ENCODE peak calls at places on chromosome 4, in five cellular contexts. One of them, this sample, is unnamed.

GRCh38 chr4:142743071-142743825 is 102.9 kb downstream of the INPP4B start:
- DNase-seq in fibroblast of lung: peak
- DNase-seq in PC-3: peak
- DNase-seq in progenitor cell of endocrine pancreas: no peak
- DNase-seq in dorsolateral prefrontal cortex: no peak
- DNase-seq in this sample: no peak

GRCh38 chr4:150964754-150965153 is 50.3 kb downstream of the LRBA start:
- DNase-seq in dorsolateral prefrontal cortex: no peak
- DNase-seq in fibroblast of lung: no peak
- DNase-seq in PC-3: no peak
- DNase-seq in progenitor cell of endocrine pancreas: no peak
- DNase-seq in this sample: no peak

GRCh38 chr4:85756938-85757337 is 282.0 kb downstream of the ARHGAP24 start:
- DNase-seq in dorsolateral prefrontal cortex: no peak
- DNase-seq in PC-3: peak
- DNase-seq in progenitor cell of endocrine pancreas: no peak
- DNase-seq in fibroblast of lung: peak
- DNase-seq in this sample: no peak

GRCh38 chr4:170497105-170497504 is 407.3 kb upstream of the AADAT start:
- DNase-seq in dorsolateral prefrontal cortex: peak
- DNase-seq in progenitor cell of endocrine pancreas: no peak
- DNase-seq in PC-3: peak
- DNase-seq in fibroblast of lung: no peak
- DNase-seq in this sample: no peak

GRCh38 chr4:38867478-38868054 is at the start of gene FAM114A1:
- DNase-seq in fibroblast of lung: peak
- DNase-seq in progenitor cell of endocrine pancreas: peak
- DNase-seq in PC-3: peak
- DNase-seq in dorsolateral prefrontal cortex: peak
- DNase-seq in this sample: peak

GRCh38 chr4:163263601-163264000 is 68.8 kb downstream of the NPY1R start:
- DNase-seq in fibroblast of lung: no peak
- DNase-seq in dorsolateral prefrontal cortex: no peak
- DNase-seq in PC-3: no peak
- DNase-seq in progenitor cell of endocrine pancreas: no peak
- DNase-seq in this sample: no peak

GRCh38 chr4:5990446-5991160 is 27.6 kb downstream of the C4orf50 start:
- DNase-seq in PC-3: no peak
- DNase-seq in fibroblast of lung: no peak
- DNase-seq in progenitor cell of endocrine pancreas: no peak
- DNase-seq in dorsolateral prefrontal cortex: no peak
- DNase-seq in this sample: no peak

GRCh38 chr4:27011401-27011800 is 150.8 kb downstream of the STIM2 start:
- DNase-seq in PC-3: peak
- DNase-seq in fibroblast of lung: no peak
- DNase-seq in progenitor cell of endocrine pancreas: no peak
- DNase-seq in dorsolateral prefrontal cortex: no peak
- DNase-seq in this sample: no peak

GRCh38 chr4:152771736-152772533 is 7.6 kb downstream of the TIGD4 start:
- DNase-seq in PC-3: no peak
- DNase-seq in fibroblast of lung: no peak
- DNase-seq in dorsolateral prefrontal cortex: no peak
- DNase-seq in progenitor cell of endocrine pancreas: no peak
- DNase-seq in this sample: no peak

GRCh38 chr4:7657545-7658296 is 223.0 kb upstream of the PSAPL1 start:
- DNase-seq in progenitor cell of endocrine pancreas: no peak
- DNase-seq in dorsolateral prefrontal cortex: peak
- DNase-seq in fibroblast of lung: no peak
- DNase-seq in PC-3: no peak
- DNase-seq in this sample: no peak

GRCh38 chr4:20395160-20395773 is 143.6 kb downstream of the SLIT2 start:
- DNase-seq in progenitor cell of endocrine pancreas: peak
- DNase-seq in fibroblast of lung: peak
- DNase-seq in dorsolateral prefrontal cortex: no peak
- DNase-seq in PC-3: peak
- DNase-seq in this sample: no peak

GRCh38 chr4:14383652-14384051 is 618.6 kb upstream of the CPEB2 start:
- DNase-seq in fibroblast of lung: no peak
- DNase-seq in PC-3: no peak
- DNase-seq in dorsolateral prefrontal cortex: no peak
- DNase-seq in progenitor cell of endocrine pancreas: no peak
- DNase-seq in this sample: no peak

DNA sequence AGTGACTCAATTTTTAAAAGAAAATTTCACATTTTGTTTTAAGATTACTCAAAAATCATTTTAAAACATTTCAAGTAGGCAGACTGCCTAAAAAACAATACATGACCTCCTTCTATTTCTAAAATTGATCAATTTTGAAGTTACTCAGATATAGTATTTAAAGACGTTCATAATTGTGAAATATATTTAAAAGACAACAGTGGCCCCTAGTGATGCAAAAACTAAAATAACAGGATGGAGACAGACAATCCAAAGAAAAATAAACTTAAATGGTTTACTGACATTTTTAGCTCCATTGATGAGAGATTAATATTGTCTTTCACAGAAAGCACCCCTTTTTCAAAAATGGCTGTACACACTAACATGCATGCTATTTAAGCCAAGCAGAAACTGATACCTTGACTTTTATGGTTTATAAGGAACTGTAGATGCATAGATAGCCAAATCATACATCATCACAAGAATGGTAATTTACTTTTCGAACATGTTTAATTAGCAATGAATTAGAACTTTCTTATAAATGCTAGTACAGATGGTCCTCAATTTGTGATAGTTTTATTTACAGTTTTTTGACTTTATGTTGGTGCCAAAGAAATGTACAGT is 69.8 kb upstream of the FAT4 start:
- DNase-seq in progenitor cell of endocrine pancreas: no peak
- DNase-seq in PC-3: peak
- DNase-seq in dorsolateral prefrontal cortex: no peak
- DNase-seq in fibroblast of lung: peak
- DNase-seq in this sample: no peak
- TF ChIP-seq CTCF in progenitor cell of endocrine pancreas: peak
- TF ChIP-seq CTCF in PC-3: peak
- TF ChIP-seq CTCF in dorsolateral prefrontal cortex: peak
- TF ChIP-seq CTCF in fibroblast of lung: no peak
- TF ChIP-seq CTCF in this sample: no peak

GRCh38 chr4:77599378-77599777 is 6.2 kb upstream of the CXCL13 start:
- DNase-seq in progenitor cell of endocrine pancreas: no peak
- DNase-seq in PC-3: peak
- DNase-seq in fibroblast of lung: peak
- DNase-seq in dorsolateral prefrontal cortex: no peak
- DNase-seq in this sample: no peak

GRCh38 chr4:77601614-77602187 is 3.9 kb upstream of the CXCL13 start:
- DNase-seq in progenitor cell of endocrine pancreas: no peak
- DNase-seq in dorsolateral prefrontal cortex: no peak
- DNase-seq in fibroblast of lung: no peak
- DNase-seq in PC-3: no peak
- DNase-seq in this sample: no peak

GRCh38 chr4:77605210-77605902 is at the start of gene CXCL13:
- DNase-seq in dorsolateral prefrontal cortex: no peak
- DNase-seq in fibroblast of lung: no peak
- DNase-seq in progenitor cell of endocrine pancreas: no peak
- DNase-seq in PC-3: no peak
- DNase-seq in this sample: no peak

GRCh38 chr4:77595361-77595973 is 10.2 kb upstream of the CXCL13 start:
- DNase-seq in dorsolateral prefrontal cortex: no peak
- DNase-seq in fibroblast of lung: no peak
- DNase-seq in PC-3: no peak
- DNase-seq in progenitor cell of endocrine pancreas: no peak
- DNase-seq in this sample: no peak

DNA sequence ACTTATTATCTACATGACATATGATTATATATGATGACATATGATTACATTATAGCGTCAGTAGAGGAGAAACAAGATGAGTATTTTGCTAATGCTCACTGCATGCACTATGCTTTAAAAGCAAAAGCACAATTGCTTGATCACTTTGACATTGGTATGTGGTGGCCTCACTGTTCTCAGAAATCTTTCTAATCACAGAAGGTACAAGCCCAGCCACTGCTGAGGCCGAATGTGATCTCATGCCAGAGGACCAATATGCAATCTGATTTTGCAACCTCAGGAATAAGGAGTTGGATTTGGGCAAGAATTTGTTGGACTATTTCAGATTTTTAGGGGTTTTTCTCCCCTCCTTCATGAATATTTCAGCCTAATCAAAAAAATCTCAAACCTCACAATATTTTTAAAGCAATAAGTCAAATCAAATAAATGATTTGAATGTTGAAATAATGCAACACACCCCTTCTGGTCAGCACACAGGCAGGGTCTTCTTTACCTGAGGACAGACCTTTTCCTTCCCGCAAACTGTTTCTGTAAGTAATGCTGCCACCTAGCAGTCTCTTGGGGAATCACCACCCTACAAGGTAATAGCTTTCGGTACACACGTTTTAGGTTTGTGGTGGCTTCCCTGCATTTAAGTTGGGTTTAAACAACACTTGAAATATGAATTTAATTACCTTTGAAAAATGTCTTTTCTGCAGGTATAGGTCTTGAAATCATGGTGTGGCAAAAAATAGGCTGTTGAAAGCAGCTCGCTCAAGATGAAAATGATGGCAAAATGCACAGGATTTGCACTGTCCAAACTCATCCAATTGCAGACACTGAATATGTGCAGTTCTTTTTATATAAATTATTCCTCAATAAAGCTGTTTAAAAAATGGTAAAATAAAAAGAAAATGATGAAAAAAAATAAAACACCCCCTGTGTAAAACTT is 4.8 kb upstream of the CXCL13 start:
- DNase-seq in progenitor cell of endocrine pancreas: peak
- DNase-seq in PC-3: peak
- DNase-seq in dorsolateral prefrontal cortex: no peak
- DNase-seq in fibroblast of lung: peak
- DNase-seq in this sample: no peak
- TF ChIP-seq CTCF in progenitor cell of endocrine pancreas: peak
- TF ChIP-seq CTCF in PC-3: peak
- TF ChIP-seq CTCF in dorsolateral prefrontal cortex: peak
- TF ChIP-seq CTCF in fibroblast of lung: peak
- TF ChIP-seq CTCF in this sample: peak

DNA sequence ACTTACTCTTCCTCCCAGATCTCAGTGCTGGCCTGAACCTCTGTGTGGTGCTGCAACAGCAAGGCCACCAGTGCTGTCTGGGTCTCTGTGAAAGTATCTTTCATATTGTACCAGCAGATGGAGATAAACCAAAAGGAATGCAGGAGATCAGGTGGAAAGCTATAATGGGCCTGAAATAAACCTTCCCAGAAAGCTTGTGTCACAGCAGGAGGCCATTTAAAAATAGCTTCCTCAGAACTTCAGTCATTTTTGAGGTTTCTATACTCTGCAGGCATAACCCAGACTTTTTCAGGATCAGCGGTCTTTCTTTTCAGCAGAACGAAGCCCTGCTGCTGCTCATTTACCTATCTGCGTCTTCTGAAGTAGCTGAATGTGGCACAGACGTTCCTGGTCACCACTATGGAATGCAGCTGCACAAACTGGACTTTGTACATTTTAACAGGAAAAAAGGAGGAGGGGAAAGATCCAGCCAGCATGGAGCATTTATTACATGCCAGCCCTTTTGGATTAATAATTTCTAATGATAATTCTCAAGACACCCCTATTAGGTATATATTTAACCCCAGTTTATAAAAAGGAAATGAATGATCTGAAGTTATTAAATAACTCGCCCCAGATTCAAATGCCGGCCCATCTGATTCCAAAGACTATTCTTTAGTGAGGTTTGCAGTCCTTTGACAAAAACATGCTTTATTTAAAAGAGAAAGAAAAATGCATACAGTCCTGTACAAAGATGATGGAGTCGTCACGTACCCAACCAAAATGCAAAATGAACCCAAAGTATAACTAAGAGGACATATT is 119.7 kb downstream of the NFKB1 start:
- DNase-seq in progenitor cell of endocrine pancreas: peak
- DNase-seq in PC-3: peak
- DNase-seq in fibroblast of lung: peak
- DNase-seq in dorsolateral prefrontal cortex: no peak
- DNase-seq in this sample: no peak
- TF ChIP-seq CTCF in progenitor cell of endocrine pancreas: peak
- TF ChIP-seq CTCF in PC-3: peak
- TF ChIP-seq CTCF in fibroblast of lung: peak
- TF ChIP-seq CTCF in dorsolateral prefrontal cortex: peak
- TF ChIP-seq CTCF in this sample: peak

GRCh38 chr4:3521621-3522325 is 10.4 kb downstream of the LRPAP1 start:
- DNase-seq in PC-3: no peak
- DNase-seq in progenitor cell of endocrine pancreas: no peak
- DNase-seq in dorsolateral prefrontal cortex: peak
- DNase-seq in fibroblast of lung: no peak
- DNase-seq in this sample: no peak
- TF ChIP-seq CTCF in PC-3: no peak
- TF ChIP-seq CTCF in progenitor cell of endocrine pancreas: no peak
- TF ChIP-seq CTCF in dorsolateral prefrontal cortex: no peak
- TF ChIP-seq CTCF in fibroblast of lung: no peak
- TF ChIP-seq CTCF in this sample: no peak